ENCODE peak calls at places on chromosomes 2 and 18, in nine cellular contexts. V is left lung, K is adrenal gland, D is psoas muscle, F is HCT116, T is H1, L is esophagus squamous epithelium, U is mammary epithelial cell, Y is stomach. R is an unnamed sample.

GRCh38 chr2:172178035-172178434 is 75.3 kb upstream of the DLX2 start:
- DNase-seq in V (no peak), K (no peak), D (no peak), F (no peak), T (no peak), L (no peak), U (peak; percentile 91), Y (no peak), R (peak; percentile 86)

GRCh38 chr18:50422286-50422898 is 47.5 kb downstream of the SKA1 start:
- DNase-seq in V (no peak), K (no peak), D (no peak), F (no peak), T (no peak), L (no peak), U (no peak), Y (no peak), R (no peak)

GRCh38 chr2:49936965-49937364 is 782.6 kb upstream of the FSHR start:
- DNase-seq in V (no peak), K (no peak), D (no peak), F (no peak), T (peak; percentile 59), L (no peak), U (no peak), Y (no peak), R (no peak)

GRCh38 chr18:498901-499300 is 1.6 kb downstream of the COLEC12 start:
- DNase-seq in V (no peak), K (no peak), D (no peak), F (no peak), T (no peak), L (no peak), U (no peak), Y (no peak), R (no peak)

GRCh38 chr18:59927246-59927825 is 27.5 kb downstream of the PMAIP1 start:
- DNase-seq in V (no peak), K (no peak), D (no peak), F (no peak), T (no peak), L (no peak), U (peak; percentile 97), Y (no peak), R (peak; percentile 98)

GRCh38 chr2:105800953-105801635 is 56.4 kb downstream of the NCK2 start:
- DNase-seq in V (no peak), K (no peak), D (no peak), F (no peak), T (no peak), L (no peak), U (no peak), Y (no peak), R (no peak)

GRCh38 chr2:112821142-112821541 is 15.4 kb downstream of the IL1B start:
- DNase-seq in V (no peak), K (no peak), D (no peak), F (no peak), T (no peak), L (no peak), U (no peak), Y (no peak), R (no peak)

GRCh38 chr2:163730556-163730955 is 5.3 kb downstream of the FIGN start:
- DNase-seq in V (no peak), K (no peak), D (no peak), F (no peak), T (no peak), L (no peak), U (no peak), Y (no peak), R (no peak)

GRCh38 chr18:36377626-36378025 is 80.1 kb downstream of the FHOD3 start:
- DNase-seq in V (no peak), K (no peak), D (no peak), F (no peak), T (no peak), L (no peak), U (no peak), Y (no peak), R (no peak)

GRCh38 chr2:195606179-195606578 is 50.8 kb upstream of the SLC39A10 start:
- DNase-seq in V (no peak), K (no peak), D (no peak), F (no peak), T (no peak), L (no peak), U (no peak), Y (no peak), R (no peak)

GRCh38 chr18:57775937-57776336 is 27.2 kb downstream of the ATP8B1 start:
- DNase-seq in V (no peak), K (no peak), D (no peak), F (peak; percentile 49), T (no peak), L (no peak), U (peak; percentile 94), Y (no peak), R (peak; percentile 94)

GRCh38 chr2:241858206-241859016 is at the start of gene PDCD1:
- DNase-seq in V (no peak), K (peak; percentile 12), D (peak; percentile 54), F (no peak), T (no peak), L (no peak), U (no peak), Y (peak; percentile 34), R (no peak)

GRCh38 chr18:7334973-7335568 is 104.2 kb downstream of the LRRC30 start:
- DNase-seq in V (peak; percentile 35), K (no peak), D (no peak), F (no peak), T (no peak), L (no peak), U (no peak), Y (no peak), R (no peak)

GRCh38 chr2:61134141-61134540 is 27.8 kb upstream of the C2orf74 start:
- DNase-seq in V (no peak), K (no peak), D (no peak), F (no peak), T (no peak), L (no peak), U (no peak), Y (no peak), R (no peak)

GRCh38 chr2:13193900-13194299 is 477.2 kb downstream of the TRIB2 start:
- DNase-seq in V (no peak), K (no peak), D (no peak), F (no peak), T (no peak), L (no peak), U (peak; percentile 5), Y (no peak), R (peak; percentile 4)

GRCh38 chr18:6328624-6329016 is 86.1 kb downstream of the L3MBTL4 start:
- DNase-seq in V (peak; percentile 37), K (no peak), D (no peak), F (no peak), T (no peak), L (no peak), U (no peak), Y (peak; percentile 51), R (no peak)

GRCh38 chr2:70985956-70986355 is 7.5 kb downstream of the ANKRD53 start:
- DNase-seq in V (no peak), K (peak; percentile 10), D (no peak), F (no peak), T (no peak), L (no peak), U (no peak), Y (no peak), R (no peak)

DNA sequence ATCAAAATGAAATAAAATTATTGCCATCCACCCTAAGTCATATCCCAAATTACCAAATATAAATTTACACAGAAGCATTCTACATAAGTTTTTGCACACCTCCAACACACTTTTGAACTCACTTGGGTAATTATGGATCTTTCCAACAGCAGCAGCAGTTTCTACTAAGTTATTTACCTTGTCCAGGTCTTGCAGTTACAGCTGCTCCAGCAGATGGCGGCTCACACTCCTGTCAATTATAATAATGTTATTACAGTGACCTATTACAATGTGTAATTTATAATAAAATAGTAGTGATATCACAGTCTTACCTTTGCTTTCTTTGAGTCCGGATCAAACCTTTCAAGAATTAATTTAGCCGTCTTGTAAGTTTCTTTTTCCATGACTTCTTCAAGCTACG is 37.9 kb downstream of the LNPK start:
- DNase-seq in V (no peak), K (no peak), D (no peak), F (peak; percentile 8), T (no peak), L (no peak), U (no peak), Y (no peak), R (no peak)
- TF ChIP-seq CTCF in V (no peak), K (no peak), D (no peak), F (peak; percentile 41), T (peak; percentile 13), L (peak; percentile 17), U (peak; percentile 24), Y (no peak), R (peak; percentile 29)

GRCh38 chr2:218368621-218369153 is 12.0 kb downstream of the CATIP start:
- DNase-seq in V (no peak), K (peak; percentile 30), D (no peak), F (no peak), T (no peak), L (no peak), U (no peak), Y (no peak), R (no peak)
- H3K27ac ChIP-seq in V (peak overlapping the region; percentile 93), K (peak overlapping the region; percentile 94), D (peak overlapping the region; percentile 82), F (no peak overlapping the region), T (no peak overlapping the region), L (peak overlapping the region; percentile 83), U (no peak overlapping the region), Y (peak overlapping the region; percentile 97), R (no peak overlapping the region)

GRCh38 chr2:46748121-46748520 is 167.5 kb downstream of the MCFD2 start:
- DNase-seq in V (no peak), K (no peak), D (no peak), F (no peak), T (no peak), L (no peak), U (no peak), Y (no peak), R (no peak)

GRCh38 chr2:46737577-46737976 is 178.0 kb downstream of the MCFD2 start:
- DNase-seq in V (no peak), K (no peak), D (no peak), F (peak; percentile 61), T (no peak), L (no peak), U (peak; percentile 66), Y (no peak), R (peak; percentile 19)

GRCh38 chr2:46747297-46747818 is 168.2 kb downstream of the MCFD2 start:
- DNase-seq in V (no peak), K (no peak), D (no peak), F (no peak), T (no peak), L (no peak), U (peak; percentile 48), Y (no peak), R (no peak)

GRCh38 chr2:46743021-46743420 is 172.6 kb downstream of the MCFD2 start:
- DNase-seq in V (no peak), K (no peak), D (no peak), F (no peak), T (no peak), L (no peak), U (no peak), Y (no peak), R (no peak)
- H3K4me1 ChIP-seq in V (peaks cover 10% of the 10 kb centered on the region), K (peaks cover 17% of the 10 kb centered on the region), D (peaks cover 3% of the 10 kb centered on the region), F (peaks cover 22% of the 10 kb centered on the region), T (no peaks in the 10 kb centered on the region), L (no peaks in the 10 kb centered on the region), U (peaks cover 11% of the 10 kb centered on the region), Y (peaks cover 5% of the 10 kb centered on the region), R (no peaks in the 10 kb centered on the region)

DNA sequence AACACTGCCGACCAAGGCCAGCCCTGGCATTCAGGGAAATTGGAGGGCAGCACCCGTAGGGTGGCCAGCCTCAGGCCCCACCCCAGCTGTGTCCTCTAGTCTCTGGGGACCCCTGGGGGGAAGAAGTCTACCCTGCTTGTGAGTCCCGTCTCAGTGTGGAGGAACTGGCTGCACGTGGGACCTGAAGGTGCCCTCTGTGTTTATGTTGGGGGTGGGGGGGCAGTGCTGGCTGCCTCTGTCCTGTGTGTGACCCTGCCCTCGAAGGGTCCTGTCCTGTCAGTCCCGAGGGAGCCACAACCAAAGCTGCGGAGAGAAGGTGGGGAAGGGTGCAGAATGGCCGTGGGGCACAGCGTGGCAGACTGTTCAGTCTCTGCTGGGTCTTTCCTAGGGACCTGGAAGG is 33.5 kb upstream of the SLC35F6 start:
- DNase-seq in V (no peak), K (peak; percentile 15), D (no peak), F (no peak), T (no peak), L (no peak), U (no peak), Y (no peak), R (no peak)
- TF ChIP-seq CTCF in V (no peak), K (no peak), D (no peak), F (no peak), T (no peak), L (no peak), U (no peak), Y (no peak), R (no peak)

R was measured in foreskin keratinocyte.